ENCODE peak calls at places on chromosomes 12 and 14, in ten cellular contexts. Z is spleen, E is OCI-LY7, V is cardiac muscle cell, I is esophagus squamous epithelium, G is lower lobe of right lung, T is PC-9, B is testis, N is heart left ventricle, W is hepatocyte. H is an unnamed sample.
A peak's percentile ranks its signal among the peaks of the same experiment; 100 is the strongest.

GRCh38 chr14:92425101-92425500 is 88.5 kb upstream of the RIN3 start:
- DNase-seq in Z (no peak), E (no peak), V (no peak), I (no peak), G (no peak), T (peak; percentile 87), B (no peak), N (no peak), W (no peak), H (no peak)

GRCh38 chr12:58420496-58420895 is 479.1 kb downstream of the ATP23 start:
- DNase-seq in Z (no peak), E (no peak), V (no peak), I (no peak), G (no peak), T (peak; percentile 82), B (no peak), N (no peak), W (no peak), H (no peak)

GRCh38 chr12:76031414-76032042 is at the start of gene PHLDA1:
- DNase-seq in Z (peak; percentile 96), E (peak; percentile 91), V (peak; percentile 95), I (peak; percentile 66), G (peak; percentile 94), T (peak; percentile 88), B (peak; percentile 93), N (peak; percentile 97), W (peak; percentile 97), H (peak; percentile 99)

GRCh38 chr12:57096099-57096572 is 7.2 kb downstream of the NAB2 start:
- DNase-seq in Z (no peak), E (no peak), V (no peak), I (no peak), G (no peak), T (no peak), B (no peak), N (no peak), W (peak; percentile 47), H (no peak)

GRCh38 chr12:31896514-31897039 is 62.6 kb upstream of the RESF1 start:
- DNase-seq in Z (peak; percentile 77), E (peak; percentile 100), V (no peak), I (peak; percentile 49), G (no peak), T (no peak), B (peak; percentile 60), N (no peak), W (peak; percentile 60), H (no peak)

GRCh38 chr14:35418093-35418492 is 13.5 kb upstream of the NFKBIA start:
- DNase-seq in Z (no peak), E (no peak), V (no peak), I (no peak), G (no peak), T (no peak), B (no peak), N (no peak), W (no peak), H (no peak)

GRCh38 chr14:55864890-55865655 is 253.1 kb upstream of the PELI2 start:
- DNase-seq in Z (no peak), E (peak; percentile 23), V (no peak), I (no peak), G (no peak), T (no peak), B (no peak), N (no peak), W (no peak), H (peak; percentile 72)

GRCh38 chr12:62613092-62613491 is 146.5 kb downstream of the MON2 start:
- DNase-seq in Z (no peak), E (no peak), V (no peak), I (no peak), G (no peak), T (no peak), B (no peak), N (no peak), W (no peak), H (no peak)

GRCh38 chr14:64602826-64603225 is 53.1 kb downstream of the PPP1R36 start:
- DNase-seq in Z (no peak), E (no peak), V (no peak), I (no peak), G (no peak), T (no peak), B (no peak), N (no peak), W (no peak), H (no peak)

GRCh38 chr14:64604001-64604400 is 54.2 kb downstream of the PPP1R36 start:
- DNase-seq in Z (no peak), E (no peak), V (no peak), I (no peak), G (no peak), T (no peak), B (no peak), N (no peak), W (no peak), H (no peak)

GRCh38 chr14:64604854-64605253 is 55.1 kb downstream of the PPP1R36 start:
- DNase-seq in Z (no peak), E (no peak), V (no peak), I (no peak), G (no peak), T (no peak), B (no peak), N (no peak), W (no peak), H (no peak)

GRCh38 chr14:64610049-64610746 is 60.4 kb downstream of the PPP1R36 start:
- DNase-seq in Z (no peak), E (no peak), V (no peak), I (no peak), G (no peak), T (no peak), B (no peak), N (no peak), W (no peak), H (peak; percentile 55)

GRCh38 chr14:64605926-64606685 is 56.3 kb downstream of the PPP1R36 start:
- DNase-seq in Z (no peak), E (no peak), V (no peak), I (no peak), G (no peak), T (no peak), B (no peak), N (no peak), W (no peak), H (no peak)
- H3K27ac ChIP-seq in Z (no peak overlapping the region), E (no peak overlapping the region), V (no peak overlapping the region), I (peak overlapping the region; percentile 52), G (no peak overlapping the region), T (no peak overlapping the region), B (no peak overlapping the region), N (no peak overlapping the region), W (no peak overlapping the region), H (no peak overlapping the region)

GRCh38 chr14:24141030-24141880 is at the start of gene EMC9:
- DNase-seq in Z (peak; percentile 99), E (peak; percentile 100), V (peak; percentile 100), I (peak; percentile 98), G (peak; percentile 100), T (peak; percentile 88), B (peak; percentile 100), N (peak; percentile 100), W (peak; percentile 100), H (peak; percentile 100)

GRCh38 chr14:24138396-24139271 is 2.6 kb downstream of the PSME1 start:
- DNase-seq in Z (peak; percentile 76), E (no peak), V (no peak), I (no peak), G (no peak), T (no peak), B (no peak), N (no peak), W (no peak), H (no peak)

GRCh38 chr14:24137529-24138395 is 1.8 kb downstream of the PSME1 start:
- DNase-seq in Z (peak; percentile 69), E (no peak), V (no peak), I (no peak), G (no peak), T (no peak), B (no peak), N (no peak), W (no peak), H (no peak)

GRCh38 chr14:24136684-24137528 is 912 bp downstream of the PSME1 start:
- DNase-seq in Z (peak; percentile 76), E (no peak), V (no peak), I (no peak), G (no peak), T (no peak), B (no peak), N (no peak), W (no peak), H (no peak)

GRCh38 chr14:24139272-24139934 is 2.0 kb downstream of the EMC9 start:
- DNase-seq in Z (peak; percentile 78), E (no peak), V (no peak), I (no peak), G (no peak), T (no peak), B (no peak), N (no peak), W (no peak), H (no peak)
- H3K4me1 ChIP-seq in Z (peaks cover 83% of the 10 kb centered on the region), E (peaks cover 42% of the 10 kb centered on the region), V (peaks cover 10% of the 10 kb centered on the region), I (peaks cover 76% of the 10 kb centered on the region), G (peaks cover 53% of the 10 kb centered on the region), T (peaks cover 20% of the 10 kb centered on the region), B (peaks cover 24% of the 10 kb centered on the region), N (peaks cover 80% of the 10 kb centered on the region), W (peaks cover 7% of the 10 kb centered on the region), H (no peaks in the 10 kb centered on the region)

DNA sequence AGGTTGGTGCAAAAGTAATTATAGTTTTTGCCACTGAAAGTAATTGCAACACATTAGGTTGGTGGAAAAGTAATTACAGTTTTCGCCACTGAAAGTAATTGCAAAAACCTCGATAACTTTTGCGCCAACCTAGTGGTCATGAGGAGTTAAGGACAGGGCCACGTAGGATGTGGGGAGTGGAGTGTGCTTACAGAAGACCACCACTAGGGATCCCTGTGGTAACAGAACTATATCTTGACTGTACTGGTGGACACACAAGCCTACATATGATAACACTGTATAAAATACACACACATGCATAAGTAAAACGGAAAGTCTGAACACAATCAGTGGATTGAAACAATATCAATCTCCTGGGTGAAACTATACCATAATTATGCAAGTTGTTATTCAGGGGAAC is 187.4 kb upstream of the ABCD2 start:
- DNase-seq in Z (no peak), E (peak; percentile 13), V (peak; percentile 15), I (no peak), G (no peak), T (no peak), B (no peak), N (no peak), W (no peak), H (peak; percentile 73)
- TF ChIP-seq CTCF in Z (no peak), E (peak; percentile 65), V (peak; percentile 42), I (no peak), G (no peak), T (no peak), B (no peak), N (no peak), W (no peak), H (peak; percentile 80)

DNA sequence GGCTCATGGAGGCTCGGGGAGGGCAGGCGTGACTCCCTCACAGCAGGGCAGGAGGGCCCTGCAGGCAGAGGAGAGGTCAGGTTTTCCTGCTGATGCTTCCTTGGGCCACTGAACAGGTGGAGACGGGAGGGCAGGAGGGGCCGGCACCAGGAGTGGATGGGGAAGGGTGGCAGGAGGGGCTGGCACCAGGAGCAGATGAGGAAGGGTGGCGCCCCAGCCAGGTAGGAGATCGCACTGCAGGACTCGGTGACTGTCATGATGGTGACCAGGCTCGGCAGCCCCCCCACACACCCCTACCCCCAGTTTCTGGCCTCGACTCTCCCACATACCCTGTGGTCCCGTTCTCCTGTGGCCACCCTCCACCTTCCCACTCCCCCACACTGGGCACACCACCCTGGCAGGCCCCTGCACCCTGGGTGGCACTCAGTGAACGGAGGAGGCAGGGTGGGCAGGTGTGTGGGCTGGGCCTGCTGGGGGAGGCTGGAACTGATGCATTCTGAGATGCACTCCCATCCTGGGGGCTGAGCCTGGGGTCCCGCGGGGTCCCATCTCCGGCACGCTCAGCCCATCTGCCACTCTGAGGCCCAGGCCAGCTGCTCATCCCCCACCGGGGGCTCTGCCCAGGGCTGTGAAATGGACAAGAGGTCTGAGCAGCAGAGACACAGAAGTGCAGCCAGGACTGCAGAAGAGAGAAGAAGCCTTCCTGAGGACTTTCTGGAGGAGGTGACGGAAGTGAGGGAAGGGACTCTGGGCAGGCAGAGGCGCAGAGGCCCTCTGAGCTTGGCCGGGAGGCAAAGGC is 2.8 kb downstream of the NUDT14 start:
- DNase-seq in Z (no peak), E (no peak), V (no peak), I (no peak), G (no peak), T (no peak), B (no peak), N (no peak), W (no peak), H (no peak)
- H3K27ac ChIP-seq in Z (no peak overlapping the region), E (no peak overlapping the region), V (no peak overlapping the region), I (no peak overlapping the region), G (no peak overlapping the region), T (no peak overlapping the region), B (no peak overlapping the region), N (no peak overlapping the region), W (no peak overlapping the region), H (no peak overlapping the region)

H was measured in endodermal cell.